ENCODE peak calls at places on chromosomes 13 and 19, in eight cellular contexts. X is CD8-positive, alpha-beta T cell; W is heart right ventricle; M is right atrium auricular region; N is tibial artery; V is Peyer's patch; D is endothelial cell of umbilical vein; Y is ovary. K is an unnamed sample.

GRCh38 chr19:51016798-51017683 is 2.5 kb downstream of the KLK10 start:
- DNase-seq in X (peak; percentile 60), M (peak; percentile 67), D (peak; percentile 39), N (no peak), V (no peak), Y (peak; percentile 89), W (peak; percentile 23), K (peak; percentile 90)

GRCh38 chr13:113907637-113908617 is 44.1 kb upstream of the GAS6 start:
- DNase-seq in Y (no peak), N (no peak), W (no peak), D (no peak), X (no peak), V (no peak), M (peak; percentile 44), K (peak; percentile 31)

GRCh38 chr19:1566392-1567115 is 1.6 kb downstream of the MEX3D start:
- DNase-seq in V (no peak), N (peak; percentile 68), W (peak; percentile 74), M (peak; percentile 82), X (no peak), Y (peak; percentile 77), D (peak; percentile 81), K (peak; percentile 62)

GRCh38 chr19:1026189-1027019 is at the start of gene CNN2:
- DNase-seq in D (peak; percentile 80), W (peak; percentile 78), Y (peak; percentile 84), M (peak; percentile 78), V (peak; percentile 82), X (peak; percentile 67), N (peak; percentile 77), K (peak; percentile 74)

GRCh38 chr13:43445651-43446050 is 341.1 kb downstream of the ENOX1 start:
- DNase-seq in M (no peak), Y (no peak), W (no peak), N (no peak), X (no peak), D (no peak), V (no peak), K (no peak)

GRCh38 chr19:51531349-51532315 is at the start of gene SIGLEC6:
- DNase-seq in X (no peak), Y (no peak), M (no peak), W (peak; percentile 20), V (peak; percentile 87), D (no peak), N (peak; percentile 63), K (no peak)

GRCh38 chr19:52896431-52897148 is 845 bp downstream of the ZNF320 start:
- DNase-seq in V (no peak), M (no peak), D (no peak), N (peak; percentile 24), X (no peak), W (peak; percentile 20), Y (peak; percentile 41), K (peak; percentile 33)

GRCh38 chr19:18117692-18118378 is 20.3 kb downstream of the MAST3 start:
- DNase-seq in W (peak; percentile 88), D (peak; percentile 83), Y (peak; percentile 90), M (peak; percentile 79), X (peak; percentile 93), V (peak; percentile 93), N (peak; percentile 76), K (peak; percentile 89)

GRCh38 chr19:53131085-53131484 is 1.6 kb downstream of the ZNF415 start:
- DNase-seq in X (no peak), N (no peak), D (no peak), V (no peak), W (no peak), Y (no peak), M (no peak), K (no peak)

GRCh38 chr19:43316591-43317319 is 36.7 kb upstream of the CD177 start:
- DNase-seq in M (no peak), N (no peak), V (no peak), D (no peak), Y (no peak), W (no peak), X (no peak), K (peak; percentile 19)

GRCh38 chr19:54420383-54421168 is 5.3 kb downstream of the TTYH1 start:
- DNase-seq in V (no peak), Y (peak; percentile 42), W (peak; percentile 76), D (no peak), N (no peak), X (no peak), M (no peak), K (no peak)

GRCh38 chr19:49881672-49882394 is 4.3 kb downstream of the TBC1D17 start:
- DNase-seq in X (no peak), W (no peak), D (no peak), N (no peak), Y (no peak), V (no peak), M (no peak), K (peak; percentile 52)

GRCh38 chr19:17655751-17656480 is 32.2 kb downstream of the UNC13A start:
- DNase-seq in W (no peak), M (no peak), D (no peak), V (no peak), N (no peak), X (no peak), Y (no peak), K (no peak)

GRCh38 chr13:112888238-112889111 is 80.5 kb upstream of the MCF2L start:
- DNase-seq in N (no peak), Y (no peak), D (no peak), V (no peak), W (no peak), M (no peak), X (no peak), K (no peak)

GRCh38 chr13:26980099-26981031 is 191.2 kb downstream of the USP12 start:
- DNase-seq in W (no peak), M (no peak), X (no peak), N (no peak), D (no peak), V (no peak), Y (no peak), K (no peak)

GRCh38 chr13:24264976-24265375 is 44.4 kb upstream of the C1QTNF9 start:
- DNase-seq in M (peak; percentile 55), W (no peak), Y (peak; percentile 11), V (peak; percentile 77), D (no peak), N (no peak), X (peak; percentile 85), K (no peak)

GRCh38 chr19:13169769-13170168 is 19.6 kb downstream of the IER2 start:
- DNase-seq in D (no peak), Y (no peak), V (no peak), M (no peak), W (no peak), N (no peak), X (no peak), K (peak; percentile 95)

GRCh38 chr13:20702945-20703784 is at the start of gene IL17D:
- DNase-seq in M (no peak), Y (peak; percentile 39), X (peak; percentile 40), N (no peak), D (peak; percentile 42), W (no peak), V (no peak), K (peak; percentile 32)

GRCh38 chr13:75256922-75257321 is 225.0 kb downstream of the TBC1D4 start:
- DNase-seq in M (no peak), V (no peak), W (no peak), N (no peak), Y (no peak), D (no peak), X (no peak), K (peak; percentile 22)

DNA sequence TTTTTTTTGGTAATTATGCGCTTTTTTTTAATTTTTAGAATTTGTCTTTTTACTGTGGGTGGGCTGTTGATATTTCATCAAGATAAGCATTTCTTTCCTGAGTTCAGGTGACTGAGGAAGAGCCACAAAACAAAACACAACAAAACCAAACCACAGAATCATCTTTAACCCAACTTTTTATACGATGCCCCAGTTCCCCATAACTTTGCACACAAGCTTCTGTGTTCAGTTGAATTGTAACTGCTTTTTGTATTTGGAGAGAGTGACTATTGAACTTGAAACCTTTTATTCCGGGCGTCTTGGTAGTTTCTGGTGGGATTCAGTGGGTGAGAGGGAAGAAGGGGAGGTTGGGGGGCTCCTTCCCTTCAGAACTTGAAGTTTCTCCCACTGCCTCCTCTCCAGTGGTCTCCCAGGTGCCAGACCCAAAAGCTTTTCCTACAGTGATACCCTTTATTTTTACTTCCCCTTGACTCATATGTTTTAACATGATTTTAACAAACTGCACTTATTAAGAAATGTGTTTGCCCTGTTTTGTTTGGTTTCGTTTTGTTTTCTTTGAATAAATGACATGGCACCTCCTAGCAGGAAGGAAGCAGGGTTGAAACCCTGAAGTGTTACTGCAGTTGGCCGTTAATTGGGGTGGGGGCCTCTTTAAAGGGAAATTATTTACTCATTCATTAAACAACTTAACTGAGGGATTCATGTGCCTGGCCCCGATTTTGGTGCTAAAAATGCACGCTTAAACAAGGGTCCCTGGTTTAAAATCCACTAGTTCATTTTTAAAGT is 2.7 kb upstream of the CCDC97 start:
- DNase-seq in N (no peak), V (no peak), M (no peak), D (peak; percentile 40), X (no peak), W (no peak), Y (no peak), K (no peak)
- H3K27ac ChIP-seq in N (peak overlapping the region; percentile 88), V (peak overlapping the region; percentile 97), M (peak overlapping the region; percentile 96), D (peak overlapping the region; percentile 24), X (peak overlapping the region; percentile 88), W (peak overlapping the region; percentile 99), Y (peak overlapping the region; percentile 34), K (peak overlapping the region; percentile 97)

DNA sequence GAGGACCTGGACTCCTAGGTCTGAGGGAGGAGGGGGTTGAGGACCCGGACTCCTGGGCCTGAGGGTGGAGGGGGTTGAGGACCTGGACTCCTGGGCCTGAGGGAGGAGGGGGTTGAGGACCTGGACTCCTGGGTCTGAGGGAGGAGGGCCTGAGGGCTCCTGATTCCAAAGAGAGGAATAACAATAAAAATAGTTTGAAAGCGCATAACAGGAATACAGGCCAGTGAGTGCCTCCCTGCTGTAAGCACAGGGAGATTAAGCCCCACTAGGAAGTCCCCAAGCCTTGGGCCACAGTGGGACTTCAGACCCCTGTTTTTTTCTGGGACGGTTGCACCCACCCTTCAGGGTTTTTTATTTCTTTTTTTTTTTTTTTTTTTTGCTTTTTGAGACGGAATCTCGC is 1.2 kb upstream of the SBK2 start:
- DNase-seq in X (no peak), N (no peak), V (no peak), D (no peak), M (no peak), W (no peak), Y (no peak), K (no peak)
- TF ChIP-seq CTCF in X (no peak), N (no peak), V (no peak), D (no peak), M (no peak), W (no peak), Y (no peak), K (no peak)

DNA sequence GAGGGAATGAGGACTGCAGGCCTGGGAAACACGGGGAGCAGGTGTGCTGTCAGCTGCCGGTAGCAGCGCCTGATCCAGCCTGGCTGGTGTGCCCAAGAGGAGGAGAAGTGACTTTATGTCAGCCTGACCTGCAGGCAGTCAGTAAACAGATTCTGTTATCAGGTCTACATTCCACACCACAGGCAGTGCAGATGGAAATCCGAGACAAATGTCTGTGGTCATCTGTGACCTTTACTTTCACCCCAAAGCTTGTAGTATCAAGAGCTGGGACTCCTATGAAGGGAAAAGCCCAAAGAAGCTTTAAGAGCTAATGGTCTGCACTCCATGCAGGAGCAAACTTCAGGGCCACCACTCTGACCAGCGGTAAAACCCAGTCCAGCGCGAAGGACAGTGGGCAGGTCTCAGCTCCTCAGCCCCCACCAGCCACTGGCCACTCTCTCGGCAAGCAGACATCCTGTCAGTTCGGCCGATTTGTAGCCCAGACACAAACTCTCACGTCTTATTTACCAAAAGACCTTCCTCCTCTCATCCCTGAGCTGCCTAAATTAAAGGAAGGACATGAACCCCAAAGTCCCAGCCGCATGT is 7.7 kb downstream of the EPS15L1 start:
- DNase-seq in X (no peak), Y (no peak), D (no peak), N (no peak), M (no peak), V (no peak), W (no peak), K (no peak)
- H3K27ac ChIP-seq in X (no peak overlapping the region), Y (no peak overlapping the region), D (no peak overlapping the region), N (no peak overlapping the region), M (peak overlapping the region; percentile 93), V (no peak overlapping the region), W (peak overlapping the region; percentile 73), K (peak overlapping the region; percentile 78)

GRCh38 chr19:35986664-35987570 is 8.1 kb upstream of the SDHAF1 start:
- DNase-seq in V (peak; percentile 59), Y (no peak), W (peak; percentile 12), N (peak; percentile 55), D (no peak), X (no peak), M (no peak), K (no peak)
- TF ChIP-seq CTCF in V (no peak), Y (no peak), W (no peak), N (no peak), D (no peak), X (no peak), M (no peak), K (no peak)